ENCODE peak calls at places on chromosomes 3 and 15, in eight cellular contexts. S is body of pancreas, J is HCT116, K is uterus, I is gastrocnemius medialis, R is heart left ventricle, U is right lobe of liver, P is adrenal gland. V is an unnamed sample.

GRCh38 chr3:141845407-141846049 is 30.9 kb upstream of the ATP1B3 start:
- DNase-seq in S (no peak), J (no peak), K (no peak), I (no peak), R (no peak), U (no peak), P (no peak), V (no peak)

GRCh38 chr3:74135808-74136207 is 478.7 kb downstream of the CNTN3 start:
- DNase-seq in S (no peak), J (no peak), K (no peak), I (no peak), R (no peak), U (no peak), P (no peak), V (peak; percentile 26)

GRCh38 chr15:70792171-70792573 is 28.8 kb upstream of the UACA start:
- DNase-seq in S (no peak), J (peak; percentile 47), K (no peak), I (no peak), R (no peak), U (no peak), P (no peak), V (no peak)

GRCh38 chr15:68052431-68052830 is 1.7 kb upstream of the PIAS1 start:
- DNase-seq in S (no peak), J (no peak), K (no peak), I (no peak), R (no peak), U (no peak), P (no peak), V (no peak)

GRCh38 chr3:73046195-73046594 is 15.3 kb upstream of the EBLN2 start:
- DNase-seq in S (no peak), J (no peak), K (no peak), I (no peak), R (no peak), U (no peak), P (no peak), V (no peak)

GRCh38 chr3:123344175-123344908 is 104.5 kb downstream of the ADCY5 start:
- DNase-seq in S (no peak), J (no peak), K (no peak), I (no peak), R (no peak), U (no peak), P (no peak), V (no peak)

GRCh38 chr3:46921871-46922271 is 44.4 kb downstream of the PTH1R start:
- DNase-seq in S (peak; percentile 7), J (no peak), K (peak; percentile 8), I (peak; percentile 6), R (no peak), U (peak; percentile 31), P (no peak), V (no peak)

GRCh38 chr15:46848704-46849103 is 868.6 kb upstream of the SEMA6D start:
- DNase-seq in S (no peak), J (no peak), K (no peak), I (no peak), R (no peak), U (no peak), P (no peak), V (no peak)

GRCh38 chr15:52348056-52348745 is 52.6 kb upstream of the MYO5C start:
- DNase-seq in S (peak; percentile 36), J (no peak), K (no peak), I (no peak), R (peak; percentile 37), U (no peak), P (no peak), V (peak; percentile 82)

GRCh38 chr3:105385868-105386508 is 19.3 kb downstream of the ALCAM start:
- DNase-seq in S (no peak), J (no peak), K (no peak), I (no peak), R (no peak), U (no peak), P (no peak), V (no peak)

GRCh38 chr15:78625621-78626280 is 5.0 kb upstream of the CHRNA3 start:
- DNase-seq in S (no peak), J (no peak), K (no peak), I (no peak), R (no peak), U (no peak), P (peak; percentile 41), V (no peak)

GRCh38 chr15:90264649-90265048 is 823 bp upstream of the NGRN start:
- DNase-seq in S (no peak), J (no peak), K (no peak), I (peak; percentile 60), R (no peak), U (peak; percentile 52), P (no peak), V (no peak)
- H3K27me3 ChIP-seq in S (no peaks in the 10 kb centered on the region), J (no peaks in the 10 kb centered on the region), K (no peaks in the 10 kb centered on the region), I (no peaks in the 10 kb centered on the region), R (no peaks in the 10 kb centered on the region), U (no peaks in the 10 kb centered on the region), P (no peaks in the 10 kb centered on the region), V (no peaks in the 10 kb centered on the region)

GRCh38 chr3:156674911-156675743 is 737 bp downstream of the TIPARP start:
- DNase-seq in S (peak; percentile 47), J (no peak), K (peak; percentile 65), I (peak; percentile 37), R (peak; percentile 71), U (peak; percentile 74), P (peak; percentile 63), V (peak; percentile 77)

GRCh38 chr3:156675744-156676466 is 1.5 kb downstream of the TIPARP start:
- DNase-seq in S (peak; percentile 54), J (peak; percentile 59), K (peak; percentile 28), I (peak; percentile 21), R (no peak), U (no peak), P (peak; percentile 69), V (peak; percentile 49)

GRCh38 chr3:156676467-156677119 is 2.2 kb downstream of the TIPARP start:
- DNase-seq in S (no peak), J (no peak), K (no peak), I (no peak), R (no peak), U (no peak), P (no peak), V (no peak)

GRCh38 chr3:156673732-156674045 is 701 bp upstream of the TIPARP start:
- DNase-seq in S (no peak), J (no peak), K (no peak), I (no peak), R (no peak), U (no peak), P (no peak), V (no peak)

DNA sequence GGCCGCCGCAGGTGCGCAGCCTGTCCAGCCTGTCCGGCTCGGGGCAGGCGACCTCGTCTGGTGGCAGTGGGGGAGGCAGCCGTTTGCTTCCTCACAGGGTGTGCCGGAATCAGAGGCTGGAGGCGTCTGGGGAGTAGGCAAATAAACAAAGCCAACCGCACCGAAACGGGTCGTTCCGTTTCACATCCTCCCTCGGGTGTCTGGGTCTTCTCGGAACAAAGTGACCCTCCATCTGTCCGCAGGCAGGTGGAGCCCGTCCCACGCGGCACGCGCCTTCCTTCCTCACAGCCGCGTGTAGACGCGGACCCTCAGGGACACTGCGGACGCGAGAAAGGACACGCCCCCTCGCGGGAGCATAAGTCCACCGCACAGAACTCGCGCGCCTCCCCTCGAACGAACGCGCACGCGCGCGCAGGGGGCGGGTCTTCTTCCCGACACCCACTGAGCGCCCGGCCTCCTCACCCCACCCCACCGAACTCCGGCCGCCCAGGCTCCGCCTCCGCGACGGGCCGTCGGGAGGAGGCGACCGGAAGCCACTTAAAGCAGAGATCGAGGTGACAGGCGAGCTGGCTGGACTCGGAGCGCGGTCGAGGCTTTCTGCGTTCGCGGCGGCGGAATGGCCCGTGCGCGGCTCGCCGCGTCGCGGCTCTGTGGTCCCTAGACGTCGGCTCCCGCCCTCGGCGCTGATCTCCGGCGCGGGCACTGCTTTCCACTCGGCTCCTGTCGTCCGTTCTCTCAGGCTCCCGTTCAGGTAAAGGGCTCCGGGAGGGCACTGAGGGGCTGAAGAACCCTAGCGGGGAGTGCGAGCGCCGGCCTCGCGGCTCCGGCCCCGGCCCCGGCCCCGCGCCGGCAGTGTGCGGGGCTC is at the start of gene TIPARP:
- DNase-seq in S (peak; percentile 99), J (peak; percentile 94), K (peak; percentile 100), I (peak; percentile 99), R (peak; percentile 99), U (peak; percentile 100), P (peak; percentile 100), V (peak; percentile 100)
- TF ChIP-seq POLR2A in S (peak; percentile 99), J (peak; percentile 97), K (peak; percentile 99), I (peak; percentile 98), R (peak; percentile 81), U (peak; percentile 100), P (peak; percentile 98), V (peak; percentile 99)

DNA sequence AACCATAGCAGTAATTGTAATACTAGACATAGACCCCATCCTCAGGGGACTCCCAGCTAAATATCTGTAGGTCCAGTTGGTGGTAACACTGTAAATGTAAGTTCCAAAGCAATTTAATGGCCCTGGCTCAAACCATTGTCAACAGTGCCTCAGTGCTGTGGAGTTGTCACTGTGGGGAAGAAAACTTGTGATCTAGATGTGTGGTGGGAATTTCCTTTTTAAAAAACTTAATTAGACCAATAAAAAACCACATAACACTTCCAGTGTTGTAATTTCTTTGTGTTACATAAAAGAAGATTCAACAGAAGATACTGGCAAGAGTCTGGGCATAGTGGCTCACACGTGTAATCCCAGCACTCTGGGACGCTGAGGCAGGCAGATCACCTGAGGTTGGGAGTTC is 138.6 kb upstream of the UMPS start:
- DNase-seq in S (no peak), J (no peak), K (no peak), I (no peak), R (no peak), U (no peak), P (no peak), V (no peak)
- H3K27me3 ChIP-seq in S (no peaks in the 10 kb centered on the region), J (no peaks in the 10 kb centered on the region), K (no peaks in the 10 kb centered on the region), I (no peaks in the 10 kb centered on the region), R (no peaks in the 10 kb centered on the region), U (no peaks in the 10 kb centered on the region), P (no peaks in the 10 kb centered on the region), V (no peaks in the 10 kb centered on the region)

GRCh38 chr3:114310701-114311100 is 16.9 kb downstream of the TIGIT start:
- DNase-seq in S (no peak), J (no peak), K (no peak), I (no peak), R (no peak), U (no peak), P (no peak), V (no peak)

GRCh38 chr3:114308377-114308776 is 14.5 kb downstream of the TIGIT start:
- DNase-seq in S (no peak), J (no peak), K (no peak), I (no peak), R (no peak), U (no peak), P (no peak), V (no peak)

GRCh38 chr3:114307841-114308228 is 14.0 kb downstream of the TIGIT start:
- DNase-seq in S (no peak), J (no peak), K (no peak), I (no peak), R (no peak), U (no peak), P (no peak), V (no peak)

GRCh38 chr3:114307222-114307840 is 13.5 kb downstream of the TIGIT start:
- DNase-seq in S (no peak), J (no peak), K (no peak), I (no peak), R (no peak), U (no peak), P (no peak), V (no peak)

DNA sequence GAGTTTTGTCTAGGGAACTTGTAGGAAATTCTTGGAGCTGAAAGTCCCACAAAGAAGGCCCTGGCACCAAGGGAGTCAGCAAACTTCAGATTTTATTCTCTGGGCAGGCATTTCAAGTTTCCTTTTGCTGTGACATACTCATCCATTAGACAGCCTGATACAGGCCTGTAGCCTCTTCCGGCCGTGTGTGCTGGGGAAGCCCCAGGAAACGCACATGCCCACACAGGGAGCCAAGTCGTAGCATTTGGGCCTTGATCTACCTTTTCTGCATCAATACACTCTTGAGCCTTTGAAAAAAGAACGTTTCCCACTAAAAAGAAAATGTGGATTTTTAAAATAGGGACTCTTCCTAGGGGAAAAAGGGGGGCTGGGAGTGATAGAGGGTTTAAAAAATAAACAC is 15.0 kb downstream of the TIGIT start:
- DNase-seq in S (no peak), J (no peak), K (no peak), I (no peak), R (no peak), U (no peak), P (no peak), V (no peak)
- TF ChIP-seq POLR2A in S (no peak), J (no peak), K (no peak), I (no peak), R (no peak), U (no peak), P (no peak), V (no peak)

V was measured in upper lobe of left lung.